ENCODE peak calls at places on chromosomes 13 and 19, in eight cellular contexts. One of them, this sample, is unnamed.

GRCh38 chr13:78022164-78022877 is 103.7 kb upstream of the EDNRB start:
- DNase-seq in amygdala: no peak
- DNase-seq in T-helper 2 cell: peak
- DNase-seq in psoas muscle: no peak
- DNase-seq in activated CD4-positive, alpha-beta T cell treated with anti-CD3 and anti-CD28 coated beads, Interleukin-2, amount 50 U/mL, for 1 hour: peak
- DNase-seq in NCI-H187: no peak
- DNase-seq in progenitor cell of endocrine pancreas: no peak
- DNase-seq in activated T-cell treated with anti-CD3 and anti-CD28 coated beads for 24 hours: peak
- DNase-seq in this sample: no peak

GRCh38 chr13:27132538-27132937 is 39.1 kb downstream of the USP12 start:
- DNase-seq in NCI-H187: no peak
- DNase-seq in amygdala: no peak
- DNase-seq in activated T-cell treated with anti-CD3 and anti-CD28 coated beads for 24 hours: no peak
- DNase-seq in T-helper 2 cell: peak
- DNase-seq in activated CD4-positive, alpha-beta T cell treated with anti-CD3 and anti-CD28 coated beads, Interleukin-2, amount 50 U/mL, for 1 hour: no peak
- DNase-seq in psoas muscle: no peak
- DNase-seq in progenitor cell of endocrine pancreas: no peak
- DNase-seq in this sample: no peak

GRCh38 chr13:112974676-112975075 is 5.7 kb downstream of the MCF2L start:
- DNase-seq in NCI-H187: no peak
- DNase-seq in activated T-cell treated with anti-CD3 and anti-CD28 coated beads for 24 hours: no peak
- DNase-seq in activated CD4-positive, alpha-beta T cell treated with anti-CD3 and anti-CD28 coated beads, Interleukin-2, amount 50 U/mL, for 1 hour: no peak
- DNase-seq in psoas muscle: no peak
- DNase-seq in T-helper 2 cell: no peak
- DNase-seq in progenitor cell of endocrine pancreas: no peak
- DNase-seq in amygdala: no peak
- DNase-seq in this sample: no peak

GRCh38 chr19:28039677-28040381 is 1173.1 kb downstream of the UQCRFS1 start:
- DNase-seq in NCI-H187: no peak
- DNase-seq in psoas muscle: no peak
- DNase-seq in amygdala: no peak
- DNase-seq in activated T-cell treated with anti-CD3 and anti-CD28 coated beads for 24 hours: no peak
- DNase-seq in progenitor cell of endocrine pancreas: no peak
- DNase-seq in activated CD4-positive, alpha-beta T cell treated with anti-CD3 and anti-CD28 coated beads, Interleukin-2, amount 50 U/mL, for 1 hour: no peak
- DNase-seq in T-helper 2 cell: no peak
- DNase-seq in this sample: no peak

GRCh38 chr13:54029226-54029625 is 1000.6 kb downstream of the OLFM4 start:
- DNase-seq in activated CD4-positive, alpha-beta T cell treated with anti-CD3 and anti-CD28 coated beads, Interleukin-2, amount 50 U/mL, for 1 hour: no peak
- DNase-seq in NCI-H187: no peak
- DNase-seq in progenitor cell of endocrine pancreas: no peak
- DNase-seq in T-helper 2 cell: no peak
- DNase-seq in activated T-cell treated with anti-CD3 and anti-CD28 coated beads for 24 hours: no peak
- DNase-seq in amygdala: no peak
- DNase-seq in psoas muscle: no peak
- DNase-seq in this sample: no peak

GRCh38 chr13:113022391-113023216 is 53.6 kb downstream of the MCF2L start:
- DNase-seq in psoas muscle: no peak
- DNase-seq in progenitor cell of endocrine pancreas: no peak
- DNase-seq in NCI-H187: no peak
- DNase-seq in amygdala: no peak
- DNase-seq in T-helper 2 cell: no peak
- DNase-seq in activated CD4-positive, alpha-beta T cell treated with anti-CD3 and anti-CD28 coated beads, Interleukin-2, amount 50 U/mL, for 1 hour: no peak
- DNase-seq in activated T-cell treated with anti-CD3 and anti-CD28 coated beads for 24 hours: no peak
- DNase-seq in this sample: no peak

GRCh38 chr13:95497307-95497943 is 55.1 kb upstream of the CLDN10 start:
- DNase-seq in T-helper 2 cell: no peak
- DNase-seq in progenitor cell of endocrine pancreas: no peak
- DNase-seq in NCI-H187: no peak
- DNase-seq in activated T-cell treated with anti-CD3 and anti-CD28 coated beads for 24 hours: no peak
- DNase-seq in activated CD4-positive, alpha-beta T cell treated with anti-CD3 and anti-CD28 coated beads, Interleukin-2, amount 50 U/mL, for 1 hour: no peak
- DNase-seq in amygdala: peak
- DNase-seq in psoas muscle: no peak
- DNase-seq in this sample: no peak

GRCh38 chr13:96551540-96551939 is 442.7 kb downstream of the OXGR1 start:
- DNase-seq in progenitor cell of endocrine pancreas: no peak
- DNase-seq in T-helper 2 cell: no peak
- DNase-seq in amygdala: no peak
- DNase-seq in NCI-H187: no peak
- DNase-seq in psoas muscle: no peak
- DNase-seq in activated T-cell treated with anti-CD3 and anti-CD28 coated beads for 24 hours: no peak
- DNase-seq in activated CD4-positive, alpha-beta T cell treated with anti-CD3 and anti-CD28 coated beads, Interleukin-2, amount 50 U/mL, for 1 hour: no peak
- DNase-seq in this sample: no peak

GRCh38 chr19:28242317-28242927 is 970.5 kb downstream of the UQCRFS1 start:
- DNase-seq in psoas muscle: no peak
- DNase-seq in activated T-cell treated with anti-CD3 and anti-CD28 coated beads for 24 hours: no peak
- DNase-seq in amygdala: no peak
- DNase-seq in T-helper 2 cell: peak
- DNase-seq in activated CD4-positive, alpha-beta T cell treated with anti-CD3 and anti-CD28 coated beads, Interleukin-2, amount 50 U/mL, for 1 hour: no peak
- DNase-seq in progenitor cell of endocrine pancreas: no peak
- DNase-seq in NCI-H187: no peak
- DNase-seq in this sample: no peak

GRCh38 chr13:97125810-97126738 is 96.1 kb upstream of the MBNL2 start:
- DNase-seq in psoas muscle: peak
- DNase-seq in NCI-H187: peak
- DNase-seq in amygdala: no peak
- DNase-seq in T-helper 2 cell: peak
- DNase-seq in progenitor cell of endocrine pancreas: no peak
- DNase-seq in activated CD4-positive, alpha-beta T cell treated with anti-CD3 and anti-CD28 coated beads, Interleukin-2, amount 50 U/mL, for 1 hour: no peak
- DNase-seq in activated T-cell treated with anti-CD3 and anti-CD28 coated beads for 24 hours: no peak
- DNase-seq in this sample: no peak

GRCh38 chr19:1290245-1290698 is 4.6 kb downstream of the EFNA2 start:
- DNase-seq in activated CD4-positive, alpha-beta T cell treated with anti-CD3 and anti-CD28 coated beads, Interleukin-2, amount 50 U/mL, for 1 hour: no peak
- DNase-seq in progenitor cell of endocrine pancreas: no peak
- DNase-seq in NCI-H187: no peak
- DNase-seq in psoas muscle: no peak
- DNase-seq in T-helper 2 cell: no peak
- DNase-seq in amygdala: no peak
- DNase-seq in activated T-cell treated with anti-CD3 and anti-CD28 coated beads for 24 hours: no peak
- DNase-seq in this sample: no peak

GRCh38 chr19:48635263-48635965 is 1.8 kb downstream of the DBP start:
- DNase-seq in amygdala: peak
- DNase-seq in T-helper 2 cell: peak
- DNase-seq in psoas muscle: peak
- DNase-seq in activated CD4-positive, alpha-beta T cell treated with anti-CD3 and anti-CD28 coated beads, Interleukin-2, amount 50 U/mL, for 1 hour: peak
- DNase-seq in activated T-cell treated with anti-CD3 and anti-CD28 coated beads for 24 hours: peak
- DNase-seq in NCI-H187: peak
- DNase-seq in progenitor cell of endocrine pancreas: no peak
- DNase-seq in this sample: peak

GRCh38 chr19:18231775-18232174 is 5.5 kb upstream of the PDE4C start:
- DNase-seq in psoas muscle: no peak
- DNase-seq in activated CD4-positive, alpha-beta T cell treated with anti-CD3 and anti-CD28 coated beads, Interleukin-2, amount 50 U/mL, for 1 hour: no peak
- DNase-seq in progenitor cell of endocrine pancreas: no peak
- DNase-seq in T-helper 2 cell: no peak
- DNase-seq in activated T-cell treated with anti-CD3 and anti-CD28 coated beads for 24 hours: no peak
- DNase-seq in NCI-H187: no peak
- DNase-seq in amygdala: no peak
- DNase-seq in this sample: no peak

GRCh38 chr19:35119091-35119490 is 3.5 kb downstream of the FXYD3 start:
- DNase-seq in amygdala: no peak
- DNase-seq in progenitor cell of endocrine pancreas: no peak
- DNase-seq in T-helper 2 cell: no peak
- DNase-seq in psoas muscle: no peak
- DNase-seq in activated T-cell treated with anti-CD3 and anti-CD28 coated beads for 24 hours: no peak
- DNase-seq in NCI-H187: no peak
- DNase-seq in activated CD4-positive, alpha-beta T cell treated with anti-CD3 and anti-CD28 coated beads, Interleukin-2, amount 50 U/mL, for 1 hour: no peak
- DNase-seq in this sample: no peak

GRCh38 chr13:74134777-74135305 is 637 bp upstream of the KLF12 start:
- DNase-seq in activated T-cell treated with anti-CD3 and anti-CD28 coated beads for 24 hours: peak
- DNase-seq in psoas muscle: peak
- DNase-seq in NCI-H187: peak
- DNase-seq in activated CD4-positive, alpha-beta T cell treated with anti-CD3 and anti-CD28 coated beads, Interleukin-2, amount 50 U/mL, for 1 hour: peak
- DNase-seq in T-helper 2 cell: peak
- DNase-seq in progenitor cell of endocrine pancreas: peak
- DNase-seq in amygdala: no peak
- DNase-seq in this sample: peak

GRCh38 chr13:40384976-40385857 is 281.2 kb downstream of the FOXO1 start:
- DNase-seq in progenitor cell of endocrine pancreas: no peak
- DNase-seq in activated CD4-positive, alpha-beta T cell treated with anti-CD3 and anti-CD28 coated beads, Interleukin-2, amount 50 U/mL, for 1 hour: no peak
- DNase-seq in T-helper 2 cell: no peak
- DNase-seq in amygdala: no peak
- DNase-seq in activated T-cell treated with anti-CD3 and anti-CD28 coated beads for 24 hours: no peak
- DNase-seq in NCI-H187: no peak
- DNase-seq in psoas muscle: no peak
- DNase-seq in this sample: no peak

GRCh38 chr19:54282706-54283105 is 1.8 kb upstream of the LILRB2 start:
- DNase-seq in T-helper 2 cell: no peak
- DNase-seq in activated CD4-positive, alpha-beta T cell treated with anti-CD3 and anti-CD28 coated beads, Interleukin-2, amount 50 U/mL, for 1 hour: no peak
- DNase-seq in progenitor cell of endocrine pancreas: no peak
- DNase-seq in psoas muscle: no peak
- DNase-seq in activated T-cell treated with anti-CD3 and anti-CD28 coated beads for 24 hours: no peak
- DNase-seq in amygdala: no peak
- DNase-seq in NCI-H187: no peak
- DNase-seq in this sample: no peak

GRCh38 chr13:36752673-36753072 is 66.3 kb upstream of the RFXAP start:
- DNase-seq in activated T-cell treated with anti-CD3 and anti-CD28 coated beads for 24 hours: no peak
- DNase-seq in progenitor cell of endocrine pancreas: no peak
- DNase-seq in amygdala: no peak
- DNase-seq in activated CD4-positive, alpha-beta T cell treated with anti-CD3 and anti-CD28 coated beads, Interleukin-2, amount 50 U/mL, for 1 hour: no peak
- DNase-seq in psoas muscle: no peak
- DNase-seq in T-helper 2 cell: no peak
- DNase-seq in NCI-H187: no peak
- DNase-seq in this sample: no peak

GRCh38 chr19:2462635-2463421 is 6.1 kb upstream of the LMNB2 start:
- DNase-seq in activated T-cell treated with anti-CD3 and anti-CD28 coated beads for 24 hours: no peak
- DNase-seq in activated CD4-positive, alpha-beta T cell treated with anti-CD3 and anti-CD28 coated beads, Interleukin-2, amount 50 U/mL, for 1 hour: no peak
- DNase-seq in amygdala: peak
- DNase-seq in psoas muscle: peak
- DNase-seq in NCI-H187: peak
- DNase-seq in progenitor cell of endocrine pancreas: peak
- DNase-seq in T-helper 2 cell: no peak
- DNase-seq in this sample: no peak

GRCh38 chr13:46996316-46996715 is 99.5 kb upstream of the HTR2A start:
- DNase-seq in T-helper 2 cell: no peak
- DNase-seq in activated T-cell treated with anti-CD3 and anti-CD28 coated beads for 24 hours: no peak
- DNase-seq in NCI-H187: no peak
- DNase-seq in amygdala: no peak
- DNase-seq in activated CD4-positive, alpha-beta T cell treated with anti-CD3 and anti-CD28 coated beads, Interleukin-2, amount 50 U/mL, for 1 hour: no peak
- DNase-seq in progenitor cell of endocrine pancreas: no peak
- DNase-seq in psoas muscle: no peak
- DNase-seq in this sample: no peak

GRCh38 chr13:89066868-89067466 is 1395.8 kb downstream of the SLITRK5 start:
- DNase-seq in T-helper 2 cell: peak
- DNase-seq in psoas muscle: no peak
- DNase-seq in activated T-cell treated with anti-CD3 and anti-CD28 coated beads for 24 hours: peak
- DNase-seq in NCI-H187: peak
- DNase-seq in activated CD4-positive, alpha-beta T cell treated with anti-CD3 and anti-CD28 coated beads, Interleukin-2, amount 50 U/mL, for 1 hour: no peak
- DNase-seq in amygdala: no peak
- DNase-seq in progenitor cell of endocrine pancreas: peak
- DNase-seq in this sample: no peak

GRCh38 chr19:41991025-41991424 is 3.0 kb downstream of the ATP1A3 start:
- DNase-seq in NCI-H187: no peak
- DNase-seq in progenitor cell of endocrine pancreas: no peak
- DNase-seq in activated CD4-positive, alpha-beta T cell treated with anti-CD3 and anti-CD28 coated beads, Interleukin-2, amount 50 U/mL, for 1 hour: no peak
- DNase-seq in activated T-cell treated with anti-CD3 and anti-CD28 coated beads for 24 hours: no peak
- DNase-seq in psoas muscle: no peak
- DNase-seq in T-helper 2 cell: no peak
- DNase-seq in amygdala: no peak
- DNase-seq in this sample: no peak

GRCh38 chr13:33352520-33352919 is 67.0 kb upstream of the STARD13 start:
- DNase-seq in activated T-cell treated with anti-CD3 and anti-CD28 coated beads for 24 hours: no peak
- DNase-seq in progenitor cell of endocrine pancreas: no peak
- DNase-seq in amygdala: peak
- DNase-seq in T-helper 2 cell: no peak
- DNase-seq in psoas muscle: peak
- DNase-seq in activated CD4-positive, alpha-beta T cell treated with anti-CD3 and anti-CD28 coated beads, Interleukin-2, amount 50 U/mL, for 1 hour: no peak
- DNase-seq in NCI-H187: no peak
- DNase-seq in this sample: no peak

GRCh38 chr13:112106467-112107141 is 39.7 kb downstream of the SOX1 start:
- DNase-seq in activated CD4-positive, alpha-beta T cell treated with anti-CD3 and anti-CD28 coated beads, Interleukin-2, amount 50 U/mL, for 1 hour: no peak
- DNase-seq in T-helper 2 cell: no peak
- DNase-seq in psoas muscle: no peak
- DNase-seq in progenitor cell of endocrine pancreas: no peak
- DNase-seq in amygdala: no peak
- DNase-seq in NCI-H187: peak
- DNase-seq in activated T-cell treated with anti-CD3 and anti-CD28 coated beads for 24 hours: no peak
- DNase-seq in this sample: no peak

GRCh38 chr19:8340341-8341096 is 2.5 kb downstream of the KANK3 start:
- DNase-seq in psoas muscle: peak
- DNase-seq in amygdala: no peak
- DNase-seq in progenitor cell of endocrine pancreas: no peak
- DNase-seq in NCI-H187: no peak
- DNase-seq in activated T-cell treated with anti-CD3 and anti-CD28 coated beads for 24 hours: no peak
- DNase-seq in activated CD4-positive, alpha-beta T cell treated with anti-CD3 and anti-CD28 coated beads, Interleukin-2, amount 50 U/mL, for 1 hour: no peak
- DNase-seq in T-helper 2 cell: no peak
- DNase-seq in this sample: no peak

GRCh38 chr19:4305659-4306058 is 1.3 kb downstream of the FSD1 start:
- DNase-seq in NCI-H187: no peak
- DNase-seq in T-helper 2 cell: no peak
- DNase-seq in activated CD4-positive, alpha-beta T cell treated with anti-CD3 and anti-CD28 coated beads, Interleukin-2, amount 50 U/mL, for 1 hour: no peak
- DNase-seq in psoas muscle: no peak
- DNase-seq in activated T-cell treated with anti-CD3 and anti-CD28 coated beads for 24 hours: no peak
- DNase-seq in amygdala: no peak
- DNase-seq in progenitor cell of endocrine pancreas: no peak
- DNase-seq in this sample: no peak

GRCh38 chr13:46106839-46107371 is 2.1 kb upstream of the CPB2 start:
- DNase-seq in psoas muscle: no peak
- DNase-seq in activated CD4-positive, alpha-beta T cell treated with anti-CD3 and anti-CD28 coated beads, Interleukin-2, amount 50 U/mL, for 1 hour: no peak
- DNase-seq in NCI-H187: no peak
- DNase-seq in progenitor cell of endocrine pancreas: no peak
- DNase-seq in activated T-cell treated with anti-CD3 and anti-CD28 coated beads for 24 hours: no peak
- DNase-seq in amygdala: no peak
- DNase-seq in T-helper 2 cell: peak
- DNase-seq in this sample: no peak

This sample was measured in T-helper 9 cell.